ENCODE peak calls at places on chromosomes 7 and 10, in nine cellular contexts. G, B, J, A, X, U, Q, V and R are unnamed samples. For H3K4me1, the result is how much of the 10 kb centered on the place peaks cover.

GRCh38 chr7:101618916-101619315 is 10.2 kb downstream of the MYL10 start:
- DNase-seq in G (no peak), A (no peak), U (no peak), Q (no peak), X (no peak), V (no peak), J (no peak), B (no peak), R (no peak)

GRCh38 chr7:139681812-139682135 is 96.0 kb downstream of the HIPK2 start:
- DNase-seq in B (no peak), V (no peak), G (no peak), U (no peak), J (no peak), Q (no peak), A (no peak), X (no peak), R (no peak)

GRCh38 chr10:89518876-89519842 is 16.2 kb downstream of the SLC16A12 start:
- DNase-seq in Q (no peak), A (no peak), J (no peak), V (no peak), X (no peak), G (peak), U (peak), B (no peak), R (no peak)

GRCh38 chr7:100826546-100827329 is 585 bp downstream of the EPHB4 start:
- DNase-seq in V (peak), Q (no peak), X (no peak), U (no peak), J (no peak), A (no peak), G (no peak), B (no peak), R (no peak)

GRCh38 chr7:32583791-32584190 is 88.5 kb downstream of the AVL9 start:
- DNase-seq in Q (no peak), G (no peak), V (no peak), J (no peak), B (no peak), X (no peak), U (no peak), A (no peak), R (no peak)

GRCh38 chr7:54907981-54908380 is 110.8 kb upstream of the EGFR start:
- DNase-seq in X (no peak), U (no peak), V (no peak), B (no peak), Q (no peak), G (no peak), A (no peak), J (no peak), R (no peak)

GRCh38 chr10:101137271-101137670 is 6.2 kb downstream of the TLX1 start:
- DNase-seq in G (no peak), B (no peak), A (no peak), X (no peak), V (no peak), J (no peak), Q (no peak), U (no peak), R (no peak)

GRCh38 chr10:63724922-63725321 is 203.7 kb downstream of the REEP3 start:
- DNase-seq in V (no peak), J (no peak), A (no peak), G (no peak), Q (no peak), X (no peak), B (no peak), U (no peak), R (no peak)

GRCh38 chr7:5417106-5418071 is 6.2 kb downstream of the TNRC18 start:
- DNase-seq in G (no peak), A (no peak), Q (no peak), X (peak), U (no peak), B (no peak), V (no peak), J (peak), R (no peak)

GRCh38 chr7:157208758-157209413 is 70.2 kb downstream of the UBE3C start:
- DNase-seq in A (no peak), B (no peak), X (no peak), J (no peak), V (no peak), U (no peak), Q (no peak), G (no peak), R (no peak)

GRCh38 chr7:127738859-127739258 is 86.9 kb downstream of the SND1 start:
- DNase-seq in B (no peak), U (no peak), X (no peak), J (no peak), A (peak), Q (no peak), V (no peak), G (no peak), R (no peak)

GRCh38 chr10:129883637-129884389 is 80.3 kb downstream of the EBF3 start:
- DNase-seq in Q (no peak), G (no peak), U (no peak), B (no peak), J (no peak), V (no peak), X (no peak), A (no peak), R (no peak)

GRCh38 chr10:70656489-70656888 is 15.8 kb upstream of the ADAMTS14 start:
- DNase-seq in G (peak), J (no peak), B (no peak), X (no peak), A (no peak), U (peak), V (no peak), Q (no peak), R (no peak)

GRCh38 chr7:77425151-77426051 is 9.3 kb upstream of the GSAP start:
- DNase-seq in B (no peak), X (no peak), V (no peak), G (no peak), J (peak), Q (no peak), U (no peak), A (no peak), R (no peak)

GRCh38 chr7:39130304-39130703 is 152.6 kb downstream of the POU6F2 start:
- DNase-seq in V (no peak), Q (no peak), B (no peak), X (no peak), U (no peak), J (no peak), A (no peak), G (no peak), R (no peak)

GRCh38 chr7:114857605-114858004 is 64.3 kb upstream of the MDFIC start:
- DNase-seq in G (no peak), V (no peak), U (no peak), A (no peak), B (no peak), Q (no peak), X (no peak), J (no peak), R (no peak)

GRCh38 chr10:98664329-98665042 is 217.8 kb upstream of the HPS1 start:
- DNase-seq in Q (no peak), V (no peak), B (no peak), U (no peak), J (peak), X (peak), G (no peak), A (no peak), R (peak)

GRCh38 chr7:11533229-11533820 is 298.7 kb downstream of the THSD7A start:
- DNase-seq in Q (no peak), A (no peak), X (no peak), V (no peak), G (no peak), J (no peak), U (no peak), B (no peak), R (no peak)

GRCh38 chr10:52257692-52258075 is 56.4 kb upstream of the DKK1 start:
- DNase-seq in J (no peak), X (no peak), V (no peak), Q (no peak), G (no peak), A (no peak), U (no peak), B (no peak), R (no peak)

GRCh38 chr10:60572511-60573194 is 183.0 kb upstream of the ANK3 start:
- DNase-seq in G (no peak), J (no peak), Q (no peak), A (no peak), X (peak), U (peak), B (no peak), V (peak), R (peak)

GRCh38 chr10:86363184-86363832 is 3.3 kb downstream of the GRID1 start:
- DNase-seq in A (no peak), G (peak), B (no peak), V (peak), U (no peak), Q (peak), J (peak), X (no peak), R (no peak)

GRCh38 chr10:114547056-114547455 is 111.0 kb downstream of the ABLIM1 start:
- DNase-seq in V (no peak), J (no peak), B (no peak), U (no peak), A (no peak), X (no peak), G (no peak), Q (no peak), R (no peak)

GRCh38 chr10:114550756-114551290 is 107.3 kb downstream of the ABLIM1 start:
- DNase-seq in A (no peak), Q (no peak), B (no peak), J (peak), X (no peak), V (no peak), U (no peak), G (no peak), R (no peak)

GRCh38 chr10:114547466-114547865 is 110.6 kb downstream of the ABLIM1 start:
- DNase-seq in V (no peak), X (no peak), A (no peak), Q (no peak), B (no peak), U (no peak), J (no peak), G (no peak), R (no peak)

GRCh38 chr10:114551310-114551972 is 106.6 kb downstream of the ABLIM1 start:
- DNase-seq in J (no peak), Q (peak), U (peak), B (peak), V (peak), A (no peak), X (peak), G (peak), R (peak)

DNA sequence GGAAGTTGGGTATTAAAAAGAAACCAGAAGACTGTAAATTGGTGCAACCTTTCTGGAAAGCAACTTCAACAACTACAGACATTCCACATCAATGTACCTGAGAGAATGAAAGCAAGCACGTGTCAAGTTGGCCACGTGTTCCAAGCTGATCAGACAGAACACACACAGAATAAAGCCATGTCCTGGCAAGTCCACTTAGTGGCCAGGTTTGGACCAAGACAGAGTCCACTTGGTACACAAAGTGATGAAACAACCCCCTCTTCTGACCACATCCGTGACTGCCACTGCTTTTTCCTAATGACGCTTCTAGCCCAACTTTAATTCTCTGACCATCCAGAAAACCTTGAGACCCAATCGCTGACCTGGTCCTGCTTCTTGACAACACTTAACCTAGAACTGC is 109.4 kb downstream of the ABLIM1 start:
- DNase-seq in J (peak), X (peak), B (no peak), U (no peak), G (no peak), A (no peak), Q (no peak), V (peak), R (peak)
- TF ChIP-seq CTCF in J (peak), X (peak), B (peak), U (peak), G (no peak), A (peak), Q (peak), V (peak), R (peak)

DNA sequence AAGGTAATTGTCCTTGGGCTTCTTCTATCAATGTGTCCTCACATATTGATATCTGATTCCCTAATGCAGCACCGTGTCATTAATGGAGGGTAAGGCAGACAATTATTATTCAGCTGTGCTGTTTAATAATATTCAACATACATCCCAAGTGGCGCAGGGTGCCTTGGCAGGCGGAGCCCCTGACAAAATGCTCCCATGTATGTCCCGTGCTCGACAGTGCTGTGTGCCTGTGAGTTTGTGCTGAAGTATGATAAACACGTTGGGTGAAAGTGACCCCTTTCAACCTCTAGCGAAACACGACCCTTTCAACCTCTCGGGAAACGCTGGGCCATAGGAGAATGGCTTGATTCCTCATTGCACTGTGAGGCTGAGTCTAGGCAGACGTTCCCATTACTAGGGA is 31.3 kb downstream of the PFKP start:
- DNase-seq in V (no peak), J (no peak), X (no peak), B (no peak), A (no peak), G (no peak), U (no peak), Q (no peak), R (no peak)
- H3K4me1 ChIP-seq in V (under half), J (half or more), X (under half), B (under half), A (half or more), G (under half), U (under half), Q (under half), R (under half)

DNA sequence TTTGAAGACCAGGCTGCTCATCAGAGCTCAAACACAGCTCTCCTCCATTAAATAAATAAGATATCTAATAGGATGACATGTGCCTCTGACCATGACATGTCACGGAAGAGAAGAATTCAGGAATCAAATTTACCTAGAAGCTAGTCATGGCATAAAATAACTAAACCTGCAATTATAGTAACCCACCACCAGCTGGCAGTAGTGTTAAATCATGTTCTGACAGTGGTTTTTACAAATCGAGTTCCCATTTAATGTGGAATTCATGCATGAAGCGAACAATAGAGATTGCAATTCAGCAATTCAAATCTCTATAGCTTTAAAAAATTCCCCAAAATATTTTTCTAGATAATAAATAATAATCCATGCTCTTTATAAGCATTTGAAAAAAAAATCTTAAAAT is 74.6 kb upstream of the IKZF1 start:
- DNase-seq in Q (no peak), B (no peak), G (no peak), U (no peak), V (no peak), J (peak), A (no peak), X (no peak), R (no peak)
- TF ChIP-seq CTCF in Q (peak), B (no peak), G (no peak), U (no peak), V (no peak), J (peak), A (no peak), X (no peak), R (peak)

GRCh38 chr10:132534348-132535064 is 3.1 kb upstream of the INPP5A start:
- DNase-seq in U (no peak), A (no peak), B (no peak), J (no peak), V (no peak), G (no peak), Q (peak), X (no peak), R (no peak)
- H3K4me1 ChIP-seq in U (under half), A (under half), B (under half), J (under half), V (under half), G (under half), Q (under half), X (under half), R (under half)

GRCh38 chr7:122068999-122069398 is 75.0 kb downstream of the AASS start:
- DNase-seq in Q (no peak), G (no peak), V (no peak), U (no peak), A (no peak), X (no peak), B (no peak), J (no peak), R (no peak)

GRCh38 chr7:122070062-122070461 is 74.0 kb downstream of the AASS start:
- DNase-seq in U (no peak), B (no peak), V (no peak), A (no peak), G (no peak), X (no peak), J (no peak), Q (no peak), R (no peak)

GRCh38 chr7:122068046-122068445 is 76.0 kb downstream of the AASS start:
- DNase-seq in B (no peak), U (no peak), A (no peak), X (no peak), V (no peak), G (no peak), Q (no peak), J (no peak), R (no peak)

GRCh38 chr7:122064971-122065370 is 79.1 kb downstream of the AASS start:
- DNase-seq in X (no peak), J (no peak), U (no peak), A (no peak), B (no peak), V (no peak), G (no peak), Q (no peak), R (no peak)

DNA sequence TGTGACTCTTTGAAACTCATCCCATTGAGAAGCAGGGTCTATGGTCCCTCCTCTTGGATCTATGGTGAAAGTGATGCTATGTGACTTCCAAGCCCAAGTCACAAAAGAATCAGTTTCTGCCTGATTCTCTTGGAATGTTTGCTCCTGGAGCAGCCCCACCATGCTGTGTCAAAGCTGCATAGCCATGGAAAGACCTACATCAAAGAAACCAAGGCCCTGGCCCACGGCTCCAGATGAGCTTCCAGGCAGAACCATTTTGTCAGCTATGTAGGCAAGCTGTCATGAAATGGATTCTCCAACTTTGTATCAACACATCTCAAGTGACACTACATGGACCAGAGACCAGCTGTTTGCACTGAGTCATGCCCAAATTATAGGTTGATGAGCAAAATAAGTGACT is 77.0 kb downstream of the AASS start:
- DNase-seq in B (no peak), X (no peak), Q (no peak), V (no peak), U (no peak), J (no peak), A (no peak), G (no peak), R (no peak)
- TF ChIP-seq CTCF in B (no peak), X (no peak), Q (no peak), V (no peak), U (no peak), J (no peak), A (no peak), G (no peak), R (no peak)

GRCh38 chr10:79223001-79223345 is 124.3 kb upstream of the PPIF start:
- DNase-seq in A (no peak), V (no peak), G (no peak), U (no peak), Q (peak), J (no peak), X (no peak), B (no peak), R (no peak)

GRCh38 chr10:79224263-79224949 is 122.9 kb upstream of the PPIF start:
- DNase-seq in Q (no peak), J (no peak), V (no peak), A (no peak), U (no peak), B (no peak), X (no peak), G (peak), R (no peak)

GRCh38 chr10:79226391-79227245 is 120.7 kb upstream of the PPIF start:
- DNase-seq in U (no peak), J (no peak), Q (no peak), X (no peak), B (no peak), V (no peak), A (no peak), G (no peak), R (no peak)

GRCh38 chr10:79223346-79224048 is 123.8 kb upstream of the PPIF start:
- DNase-seq in U (peak), J (no peak), B (peak), G (peak), Q (peak), V (peak), A (no peak), X (no peak), R (peak)

GRCh38 chr10:79224992-79225391 is 122.3 kb upstream of the PPIF start:
- DNase-seq in Q (no peak), B (no peak), U (no peak), V (no peak), X (no peak), G (peak), J (no peak), A (no peak), R (no peak)
- H3K4me1 ChIP-seq in Q (half or more), B (under half), U (half or more), V (under half), X (under half), G (half or more), J (under half), A (half or more), R (half or more)

GRCh38 chr10:127354992-127355391 is 158.6 kb upstream of the INSYN2A start:
- DNase-seq in J (no peak), B (no peak), Q (no peak), G (no peak), A (no peak), V (no peak), U (no peak), X (no peak), R (no peak)
- TF ChIP-seq CTCF in J (peak), B (no peak), Q (no peak), G (no peak), A (no peak), V (no peak), U (no peak), X (no peak), R (peak)

DNA sequence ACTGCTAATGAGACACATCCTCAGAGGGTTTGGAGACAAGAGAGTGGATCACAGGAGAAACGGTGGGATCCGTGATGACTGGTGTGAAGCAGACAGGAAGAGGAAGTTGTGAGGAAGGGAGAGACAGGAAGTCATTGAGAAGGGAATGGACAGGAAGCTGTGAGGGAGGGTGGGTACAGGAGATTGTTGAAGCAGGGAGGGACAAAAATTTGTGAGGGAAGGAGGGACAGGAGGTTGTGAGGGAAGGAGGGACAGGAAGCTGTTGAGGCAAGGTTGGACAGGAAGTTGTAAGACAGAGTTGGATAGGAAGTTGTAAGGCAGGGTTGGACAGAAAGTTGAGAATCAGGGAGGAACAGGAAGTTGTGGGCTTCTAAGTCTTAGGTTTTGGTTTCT is 115.6 kb downstream of the WDFY4 start:
- DNase-seq in A (peak), G (no peak), J (peak), Q (peak), B (no peak), U (no peak), X (no peak), V (no peak), R (no peak)
- H3K4me1 ChIP-seq in A (under half), G (under half), J (under half), Q (under half), B (under half), U (under half), X (under half), V (under half), R (under half)